ENCODE peak calls at places on chromosomes 2 and 18, in five cellular contexts. One of them, this sample, is unnamed.

GRCh38 chr2:70173520-70173919 is 17.3 kb downstream of the C2orf42 start:
- DNase-seq in astrocyte: no peak
- DNase-seq in H7: no peak
- DNase-seq in uterus: no peak
- DNase-seq in gastrocnemius medialis: no peak
- DNase-seq in this sample: no peak

GRCh38 chr2:37635359-37636208 is 35.9 kb downstream of the CDC42EP3 start:
- DNase-seq in H7: no peak
- DNase-seq in uterus: peak; percentile 49
- DNase-seq in gastrocnemius medialis: no peak
- DNase-seq in astrocyte: peak; percentile 67
- DNase-seq in this sample: no peak

GRCh38 chr2:152176113-152176714 is 651 bp upstream of the STAM2 start:
- DNase-seq in uterus: no peak
- DNase-seq in gastrocnemius medialis: no peak
- DNase-seq in H7: no peak
- DNase-seq in astrocyte: peak; percentile 44
- DNase-seq in this sample: no peak

GRCh38 chr2:39550701-39551285 is 113.7 kb upstream of the MAP4K3 start:
- DNase-seq in H7: no peak
- DNase-seq in astrocyte: peak; percentile 61
- DNase-seq in uterus: no peak
- DNase-seq in gastrocnemius medialis: no peak
- DNase-seq in this sample: no peak

GRCh38 chr2:41068740-41069139 is 616.9 kb upstream of the SLC8A1 start:
- DNase-seq in gastrocnemius medialis: no peak
- DNase-seq in astrocyte: no peak
- DNase-seq in H7: no peak
- DNase-seq in uterus: no peak
- DNase-seq in this sample: no peak

GRCh38 chr2:16613475-16613874 is 52.2 kb downstream of the CYRIA start:
- DNase-seq in gastrocnemius medialis: no peak
- DNase-seq in astrocyte: no peak
- DNase-seq in H7: peak; percentile 55
- DNase-seq in uterus: no peak
- DNase-seq in this sample: no peak

GRCh38 chr2:181683518-181684453 is 3.5 kb upstream of the NEUROD1 start:
- DNase-seq in astrocyte: peak; percentile 12
- DNase-seq in H7: peak; percentile 91
- DNase-seq in uterus: no peak
- DNase-seq in gastrocnemius medialis: no peak
- DNase-seq in this sample: peak; percentile 72

GRCh38 chr2:9973691-9974090 is 22.2 kb downstream of the GRHL1 start:
- DNase-seq in gastrocnemius medialis: no peak
- DNase-seq in astrocyte: peak; percentile 27
- DNase-seq in H7: no peak
- DNase-seq in uterus: no peak
- DNase-seq in this sample: no peak

GRCh38 chr2:864501-865106 is 86.0 kb upstream of the SNTG2 start:
- DNase-seq in astrocyte: no peak
- DNase-seq in uterus: no peak
- DNase-seq in H7: no peak
- DNase-seq in gastrocnemius medialis: no peak
- DNase-seq in this sample: no peak

GRCh38 chr18:2627821-2628276 is 27.7 kb upstream of the SMCHD1 start:
- DNase-seq in H7: no peak
- DNase-seq in astrocyte: peak; percentile 8
- DNase-seq in gastrocnemius medialis: no peak
- DNase-seq in uterus: no peak
- DNase-seq in this sample: no peak

GRCh38 chr2:136118819-136119716 is 1.1 kb upstream of the CXCR4 start:
- DNase-seq in uterus: peak; percentile 27
- DNase-seq in gastrocnemius medialis: peak; percentile 43
- DNase-seq in H7: peak; percentile 81
- DNase-seq in astrocyte: no peak
- DNase-seq in this sample: peak; percentile 66

GRCh38 chr18:23662309-23663263 is at the start of gene ANKRD29:
- DNase-seq in uterus: peak; percentile 39
- DNase-seq in astrocyte: peak; percentile 22
- DNase-seq in H7: peak; percentile 93
- DNase-seq in gastrocnemius medialis: no peak
- DNase-seq in this sample: peak; percentile 69

GRCh38 chr2:241730679-241731293 is 3.6 kb upstream of the D2HGDH start:
- DNase-seq in astrocyte: no peak
- DNase-seq in gastrocnemius medialis: no peak
- DNase-seq in H7: peak; percentile 16
- DNase-seq in uterus: no peak
- DNase-seq in this sample: no peak

GRCh38 chr2:27049422-27050280 is 1.8 kb upstream of the AGBL5 start:
- DNase-seq in gastrocnemius medialis: no peak
- DNase-seq in astrocyte: no peak
- DNase-seq in uterus: no peak
- DNase-seq in H7: peak; percentile 90
- DNase-seq in this sample: no peak

GRCh38 chr2:227906991-227907390 is 35.6 kb downstream of the DAW1 start:
- DNase-seq in astrocyte: no peak
- DNase-seq in gastrocnemius medialis: no peak
- DNase-seq in uterus: no peak
- DNase-seq in H7: no peak
- DNase-seq in this sample: no peak

GRCh38 chr2:224971214-224971613 is 71.1 kb downstream of the DOCK10 start:
- DNase-seq in uterus: no peak
- DNase-seq in astrocyte: no peak
- DNase-seq in gastrocnemius medialis: no peak
- DNase-seq in H7: peak; percentile 51
- DNase-seq in this sample: peak; percentile 63

GRCh38 chr18:7017013-7017412 is 100.6 kb downstream of the LAMA1 start:
- DNase-seq in H7: no peak
- DNase-seq in uterus: no peak
- DNase-seq in astrocyte: no peak
- DNase-seq in gastrocnemius medialis: no peak
- DNase-seq in this sample: no peak

GRCh38 chr18:55634545-55634944 is 46.6 kb upstream of the TCF4 start:
- DNase-seq in gastrocnemius medialis: no peak
- DNase-seq in uterus: no peak
- DNase-seq in H7: no peak
- DNase-seq in astrocyte: peak; percentile 78
- DNase-seq in this sample: no peak

GRCh38 chr2:32128636-32129035 is 37.0 kb upstream of the SLC30A6 start:
- DNase-seq in gastrocnemius medialis: no peak
- DNase-seq in H7: no peak
- DNase-seq in astrocyte: no peak
- DNase-seq in uterus: no peak
- DNase-seq in this sample: no peak

GRCh38 chr2:157792345-157793052 is 83.6 kb downstream of the ACVR1 start:
- DNase-seq in gastrocnemius medialis: peak; percentile 56
- DNase-seq in uterus: no peak
- DNase-seq in H7: no peak
- DNase-seq in astrocyte: peak; percentile 86
- DNase-seq in this sample: no peak

GRCh38 chr2:69145204-69145603 is 132.2 kb downstream of the ANTXR1 start:
- DNase-seq in uterus: no peak
- DNase-seq in gastrocnemius medialis: no peak
- DNase-seq in H7: no peak
- DNase-seq in astrocyte: no peak
- DNase-seq in this sample: no peak

GRCh38 chr2:70946832-70947442 is 11.2 kb downstream of the ATP6V1B1 start:
- DNase-seq in H7: peak; percentile 79
- DNase-seq in uterus: peak; percentile 32
- DNase-seq in gastrocnemius medialis: no peak
- DNase-seq in astrocyte: peak; percentile 32
- DNase-seq in this sample: peak; percentile 81

GRCh38 chr2:123211181-123211580 is 813.9 kb upstream of the CNTNAP5 start:
- DNase-seq in gastrocnemius medialis: no peak
- DNase-seq in astrocyte: no peak
- DNase-seq in H7: no peak
- DNase-seq in uterus: no peak
- DNase-seq in this sample: no peak

GRCh38 chr2:156537147-156537546 is 101.0 kb downstream of the GPD2 start:
- DNase-seq in astrocyte: peak; percentile 69
- DNase-seq in uterus: no peak
- DNase-seq in gastrocnemius medialis: no peak
- DNase-seq in H7: no peak
- DNase-seq in this sample: no peak

GRCh38 chr2:177059313-177059712 is 153.3 kb upstream of the HNRNPA3 start:
- DNase-seq in uterus: no peak
- DNase-seq in gastrocnemius medialis: no peak
- DNase-seq in H7: no peak
- DNase-seq in astrocyte: no peak
- DNase-seq in this sample: no peak

GRCh38 chr2:152718047-152718908 is at the start of gene ARL6IP6:
- DNase-seq in gastrocnemius medialis: peak; percentile 85
- DNase-seq in H7: peak; percentile 89
- DNase-seq in uterus: peak; percentile 89
- DNase-seq in astrocyte: peak; percentile 84
- DNase-seq in this sample: peak; percentile 94

This sample was measured in WTC11.